ENCODE peak calls at places on chromosome 7, in ten cellular contexts. One of them, this sample, is unnamed.

GRCh38 chr7:8261711-8262695 is at the start of gene ICA1:
- DNase-seq in stomach: peak
- DNase-seq in IMR-90: no peak
- DNase-seq in tibial nerve: peak
- DNase-seq in body of pancreas: peak
- DNase-seq in spleen: peak
- DNase-seq in adrenal gland: peak
- DNase-seq in breast epithelium: peak
- DNase-seq in GM12892: peak
- DNase-seq in sigmoid colon: peak
- DNase-seq in this sample: peak

GRCh38 chr7:138170959-138171703 is 94.9 kb downstream of the AKR1D1 start:
- DNase-seq in stomach: no peak
- DNase-seq in IMR-90: no peak
- DNase-seq in tibial nerve: no peak
- DNase-seq in body of pancreas: no peak
- DNase-seq in spleen: no peak
- DNase-seq in adrenal gland: no peak
- DNase-seq in breast epithelium: no peak
- DNase-seq in GM12892: no peak
- DNase-seq in sigmoid colon: no peak
- DNase-seq in this sample: no peak

GRCh38 chr7:37285701-37286475 is 162.8 kb downstream of the ELMO1 start:
- DNase-seq in stomach: no peak
- DNase-seq in IMR-90: no peak
- DNase-seq in tibial nerve: no peak
- DNase-seq in body of pancreas: no peak
- DNase-seq in spleen: no peak
- DNase-seq in adrenal gland: no peak
- DNase-seq in breast epithelium: no peak
- DNase-seq in GM12892: no peak
- DNase-seq in sigmoid colon: no peak
- DNase-seq in this sample: peak

GRCh38 chr7:98206451-98207330 is 4.5 kb upstream of the BHLHA15 start:
- DNase-seq in stomach: no peak
- DNase-seq in IMR-90: no peak
- DNase-seq in tibial nerve: no peak
- DNase-seq in body of pancreas: no peak
- DNase-seq in spleen: peak
- DNase-seq in adrenal gland: peak
- DNase-seq in breast epithelium: no peak
- DNase-seq in GM12892: no peak
- DNase-seq in sigmoid colon: no peak
- DNase-seq in this sample: no peak

GRCh38 chr7:23299770-23300300 is 696 bp downstream of the MALSU1 start:
- DNase-seq in stomach: no peak
- DNase-seq in IMR-90: peak
- DNase-seq in tibial nerve: no peak
- DNase-seq in body of pancreas: no peak
- DNase-seq in spleen: no peak
- DNase-seq in adrenal gland: no peak
- DNase-seq in breast epithelium: no peak
- DNase-seq in GM12892: no peak
- DNase-seq in sigmoid colon: no peak
- DNase-seq in this sample: no peak

GRCh38 chr7:20350518-20350951 is 19.8 kb downstream of the ITGB8 start:
- DNase-seq in stomach: no peak
- DNase-seq in IMR-90: no peak
- DNase-seq in tibial nerve: peak
- DNase-seq in body of pancreas: no peak
- DNase-seq in spleen: no peak
- DNase-seq in adrenal gland: peak
- DNase-seq in breast epithelium: no peak
- DNase-seq in GM12892: no peak
- DNase-seq in sigmoid colon: peak
- DNase-seq in this sample: peak

GRCh38 chr7:2843711-2844152 is 376 bp downstream of the GNA12 start:
- DNase-seq in stomach: no peak
- DNase-seq in IMR-90: peak
- DNase-seq in tibial nerve: no peak
- DNase-seq in body of pancreas: peak
- DNase-seq in spleen: peak
- DNase-seq in adrenal gland: peak
- DNase-seq in breast epithelium: no peak
- DNase-seq in GM12892: peak
- DNase-seq in sigmoid colon: peak
- DNase-seq in this sample: peak

GRCh38 chr7:134695321-134695860 is 48.7 kb downstream of the BPGM start:
- DNase-seq in stomach: no peak
- DNase-seq in IMR-90: no peak
- DNase-seq in tibial nerve: no peak
- DNase-seq in body of pancreas: no peak
- DNase-seq in spleen: no peak
- DNase-seq in adrenal gland: peak
- DNase-seq in breast epithelium: no peak
- DNase-seq in GM12892: no peak
- DNase-seq in sigmoid colon: no peak
- DNase-seq in this sample: no peak

GRCh38 chr7:80918406-80918805 is 445 bp downstream of the SEMA3C start:
- DNase-seq in stomach: no peak
- DNase-seq in IMR-90: no peak
- DNase-seq in tibial nerve: no peak
- DNase-seq in body of pancreas: no peak
- DNase-seq in spleen: no peak
- DNase-seq in adrenal gland: no peak
- DNase-seq in breast epithelium: no peak
- DNase-seq in GM12892: no peak
- DNase-seq in sigmoid colon: no peak
- DNase-seq in this sample: no peak

GRCh38 chr7:80922254-80923049 is 3.6 kb upstream of the SEMA3C start:
- DNase-seq in stomach: peak
- DNase-seq in IMR-90: no peak
- DNase-seq in tibial nerve: no peak
- DNase-seq in body of pancreas: peak
- DNase-seq in spleen: no peak
- DNase-seq in adrenal gland: no peak
- DNase-seq in breast epithelium: peak
- DNase-seq in GM12892: no peak
- DNase-seq in sigmoid colon: no peak
- DNase-seq in this sample: peak

GRCh38 chr7:80921130-80921529 is 2.3 kb upstream of the SEMA3C start:
- DNase-seq in stomach: no peak
- DNase-seq in IMR-90: no peak
- DNase-seq in tibial nerve: no peak
- DNase-seq in body of pancreas: no peak
- DNase-seq in spleen: no peak
- DNase-seq in adrenal gland: no peak
- DNase-seq in breast epithelium: no peak
- DNase-seq in GM12892: no peak
- DNase-seq in sigmoid colon: no peak
- DNase-seq in this sample: no peak

GRCh38 chr7:80916770-80917681 is 1.8 kb downstream of the SEMA3C start:
- DNase-seq in stomach: no peak
- DNase-seq in IMR-90: peak
- DNase-seq in tibial nerve: no peak
- DNase-seq in body of pancreas: no peak
- DNase-seq in spleen: no peak
- DNase-seq in adrenal gland: no peak
- DNase-seq in breast epithelium: no peak
- DNase-seq in GM12892: no peak
- DNase-seq in sigmoid colon: no peak
- DNase-seq in this sample: no peak

DNA sequence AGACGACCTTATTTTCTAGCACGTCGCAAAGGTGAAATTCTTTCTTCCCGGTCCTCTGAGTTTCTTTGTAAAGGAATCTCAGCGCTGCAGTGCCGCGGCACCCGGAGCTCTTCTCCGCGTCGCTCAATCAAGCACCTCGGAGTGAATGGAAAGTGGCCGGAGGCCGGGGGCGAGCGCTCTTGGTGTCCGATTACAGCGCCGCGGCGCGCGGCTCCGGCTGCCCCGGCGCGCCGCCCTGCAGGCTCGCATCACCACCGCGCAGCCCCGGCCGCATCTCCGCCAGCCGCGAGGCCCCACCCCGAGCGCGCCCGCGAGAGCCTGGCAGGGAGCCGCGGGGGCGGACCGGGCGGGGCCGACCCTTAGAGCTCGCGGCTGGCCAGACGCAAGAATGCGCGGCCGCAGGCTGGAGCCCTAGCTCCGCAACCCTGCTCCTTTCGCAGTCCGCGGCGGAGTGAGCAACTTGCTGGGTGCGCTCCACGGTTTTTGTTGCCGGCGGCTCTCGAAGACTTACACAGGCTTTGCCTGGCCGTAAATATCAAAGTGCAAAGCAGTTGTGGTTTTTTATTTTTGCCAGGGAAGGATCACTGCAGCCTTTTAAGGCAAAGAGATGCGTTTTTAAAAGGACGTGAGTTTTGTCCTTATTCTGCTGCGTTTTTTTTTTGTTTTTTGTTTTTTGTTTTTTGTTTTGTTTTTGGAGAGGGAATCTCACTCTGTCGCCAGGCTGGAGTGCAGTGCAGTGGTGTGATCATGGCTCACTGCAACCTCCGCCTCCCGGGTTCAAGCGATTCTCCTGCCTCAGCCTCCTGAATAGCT is at the start of gene SEMA3C:
- DNase-seq in stomach: peak
- DNase-seq in IMR-90: peak
- DNase-seq in tibial nerve: peak
- DNase-seq in body of pancreas: peak
- DNase-seq in spleen: peak
- DNase-seq in adrenal gland: peak
- DNase-seq in breast epithelium: peak
- DNase-seq in GM12892: no peak
- DNase-seq in sigmoid colon: peak
- DNase-seq in this sample: peak
- TF ChIP-seq POLR2A in stomach: no peak
- TF ChIP-seq POLR2A in IMR-90: peak
- TF ChIP-seq POLR2A in tibial nerve: peak
- TF ChIP-seq POLR2A in body of pancreas: peak
- TF ChIP-seq POLR2A in spleen: no peak
- TF ChIP-seq POLR2A in adrenal gland: peak
- TF ChIP-seq POLR2A in breast epithelium: no peak
- TF ChIP-seq POLR2A in GM12892: no peak
- TF ChIP-seq POLR2A in sigmoid colon: peak
- TF ChIP-seq POLR2A in this sample: peak

GRCh38 chr7:122412886-122413285 is 108.3 kb upstream of the FEZF1 start:
- DNase-seq in stomach: no peak
- DNase-seq in IMR-90: peak
- DNase-seq in tibial nerve: peak
- DNase-seq in body of pancreas: peak
- DNase-seq in spleen: no peak
- DNase-seq in adrenal gland: peak
- DNase-seq in breast epithelium: no peak
- DNase-seq in GM12892: no peak
- DNase-seq in sigmoid colon: peak
- DNase-seq in this sample: no peak

GRCh38 chr7:122412441-122412840 is 107.9 kb upstream of the FEZF1 start:
- DNase-seq in stomach: no peak
- DNase-seq in IMR-90: no peak
- DNase-seq in tibial nerve: no peak
- DNase-seq in body of pancreas: no peak
- DNase-seq in spleen: no peak
- DNase-seq in adrenal gland: no peak
- DNase-seq in breast epithelium: no peak
- DNase-seq in GM12892: no peak
- DNase-seq in sigmoid colon: no peak
- DNase-seq in this sample: no peak

GRCh38 chr7:122415510-122415909 is 111.0 kb upstream of the FEZF1 start:
- DNase-seq in stomach: no peak
- DNase-seq in IMR-90: no peak
- DNase-seq in tibial nerve: no peak
- DNase-seq in body of pancreas: no peak
- DNase-seq in spleen: no peak
- DNase-seq in adrenal gland: no peak
- DNase-seq in breast epithelium: no peak
- DNase-seq in GM12892: no peak
- DNase-seq in sigmoid colon: no peak
- DNase-seq in this sample: no peak

GRCh38 chr7:122413339-122413738 is 108.8 kb upstream of the FEZF1 start:
- DNase-seq in stomach: no peak
- DNase-seq in IMR-90: no peak
- DNase-seq in tibial nerve: no peak
- DNase-seq in body of pancreas: no peak
- DNase-seq in spleen: no peak
- DNase-seq in adrenal gland: no peak
- DNase-seq in breast epithelium: no peak
- DNase-seq in GM12892: no peak
- DNase-seq in sigmoid colon: no peak
- DNase-seq in this sample: no peak

GRCh38 chr7:122416316-122416925 is 111.9 kb upstream of the FEZF1 start:
- DNase-seq in stomach: no peak
- DNase-seq in IMR-90: no peak
- DNase-seq in tibial nerve: no peak
- DNase-seq in body of pancreas: no peak
- DNase-seq in spleen: no peak
- DNase-seq in adrenal gland: no peak
- DNase-seq in breast epithelium: no peak
- DNase-seq in GM12892: no peak
- DNase-seq in sigmoid colon: no peak
- DNase-seq in this sample: no peak
- TF ChIP-seq POLR2A in stomach: no peak
- TF ChIP-seq POLR2A in IMR-90: no peak
- TF ChIP-seq POLR2A in tibial nerve: no peak
- TF ChIP-seq POLR2A in body of pancreas: no peak
- TF ChIP-seq POLR2A in spleen: no peak
- TF ChIP-seq POLR2A in adrenal gland: no peak
- TF ChIP-seq POLR2A in breast epithelium: no peak
- TF ChIP-seq POLR2A in GM12892: no peak
- TF ChIP-seq POLR2A in sigmoid colon: no peak
- TF ChIP-seq POLR2A in this sample: no peak

GRCh38 chr7:128740996-128741395 is 1.8 kb downstream of the CALU start:
- DNase-seq in stomach: no peak
- DNase-seq in IMR-90: no peak
- DNase-seq in tibial nerve: no peak
- DNase-seq in body of pancreas: peak
- DNase-seq in spleen: no peak
- DNase-seq in adrenal gland: peak
- DNase-seq in breast epithelium: no peak
- DNase-seq in GM12892: no peak
- DNase-seq in sigmoid colon: no peak
- DNase-seq in this sample: no peak
- TF ChIP-seq POLR2A in stomach: no peak
- TF ChIP-seq POLR2A in IMR-90: peak
- TF ChIP-seq POLR2A in tibial nerve: no peak
- TF ChIP-seq POLR2A in body of pancreas: no peak
- TF ChIP-seq POLR2A in spleen: no peak
- TF ChIP-seq POLR2A in adrenal gland: no peak
- TF ChIP-seq POLR2A in breast epithelium: no peak
- TF ChIP-seq POLR2A in GM12892: no peak
- TF ChIP-seq POLR2A in sigmoid colon: no peak
- TF ChIP-seq POLR2A in this sample: no peak

GRCh38 chr7:101134399-101134980 is 7.6 kb downstream of the SERPINE1 start:
- DNase-seq in stomach: no peak
- DNase-seq in IMR-90: no peak
- DNase-seq in tibial nerve: no peak
- DNase-seq in body of pancreas: no peak
- DNase-seq in spleen: no peak
- DNase-seq in adrenal gland: no peak
- DNase-seq in breast epithelium: no peak
- DNase-seq in GM12892: no peak
- DNase-seq in sigmoid colon: no peak
- DNase-seq in this sample: no peak

GRCh38 chr7:101140746-101141382 is 13.4 kb upstream of the AP1S1 start:
- DNase-seq in stomach: no peak
- DNase-seq in IMR-90: no peak
- DNase-seq in tibial nerve: no peak
- DNase-seq in body of pancreas: no peak
- DNase-seq in spleen: no peak
- DNase-seq in adrenal gland: no peak
- DNase-seq in breast epithelium: no peak
- DNase-seq in GM12892: no peak
- DNase-seq in sigmoid colon: no peak
- DNase-seq in this sample: no peak

GRCh38 chr7:101140339-101140699 is 13.4 kb downstream of the SERPINE1 start:
- DNase-seq in stomach: no peak
- DNase-seq in IMR-90: peak
- DNase-seq in tibial nerve: no peak
- DNase-seq in body of pancreas: no peak
- DNase-seq in spleen: no peak
- DNase-seq in adrenal gland: no peak
- DNase-seq in breast epithelium: no peak
- DNase-seq in GM12892: no peak
- DNase-seq in sigmoid colon: no peak
- DNase-seq in this sample: no peak

GRCh38 chr7:101137651-101138148 is 10.8 kb downstream of the SERPINE1 start:
- DNase-seq in stomach: no peak
- DNase-seq in IMR-90: no peak
- DNase-seq in tibial nerve: no peak
- DNase-seq in body of pancreas: no peak
- DNase-seq in spleen: no peak
- DNase-seq in adrenal gland: no peak
- DNase-seq in breast epithelium: no peak
- DNase-seq in GM12892: no peak
- DNase-seq in sigmoid colon: no peak
- DNase-seq in this sample: no peak

DNA sequence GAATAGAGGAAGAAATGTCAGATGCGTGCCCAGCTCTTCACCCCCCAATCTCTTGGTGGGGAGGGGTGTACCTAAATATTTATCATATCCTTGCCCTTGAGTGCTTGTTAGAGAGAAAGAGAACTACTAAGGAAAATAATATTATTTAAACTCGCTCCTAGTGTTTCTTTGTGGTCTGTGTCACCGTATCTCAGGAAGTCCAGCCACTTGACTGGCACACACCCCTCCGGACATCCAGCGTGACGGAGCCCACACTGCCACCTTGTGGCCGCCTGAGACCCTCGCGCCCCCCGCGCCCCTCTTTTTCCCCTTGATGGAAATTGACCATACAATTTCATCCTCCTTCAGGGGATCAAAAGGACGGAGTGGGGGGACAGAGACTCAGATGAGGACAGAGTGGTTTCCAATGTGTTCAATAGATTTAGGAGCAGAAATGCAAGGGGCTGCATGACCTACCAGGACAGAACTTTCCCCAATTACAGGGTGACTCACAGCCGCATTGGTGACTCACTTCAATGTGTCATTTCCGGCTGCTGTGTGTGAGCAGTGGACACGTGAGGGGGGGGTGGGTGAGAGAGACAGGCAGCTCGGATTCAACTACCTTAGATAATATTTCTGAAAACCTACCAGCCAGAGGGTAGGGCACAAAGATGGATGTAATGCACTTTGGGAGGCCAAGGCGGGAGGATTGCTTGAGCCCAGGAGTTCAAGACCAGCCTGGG is 11.4 kb downstream of the SERPINE1 start:
- DNase-seq in stomach: peak
- DNase-seq in IMR-90: peak
- DNase-seq in tibial nerve: peak
- DNase-seq in body of pancreas: peak
- DNase-seq in spleen: no peak
- DNase-seq in adrenal gland: peak
- DNase-seq in breast epithelium: peak
- DNase-seq in GM12892: peak
- DNase-seq in sigmoid colon: peak
- DNase-seq in this sample: peak
- TF ChIP-seq POLR2A in stomach: no peak
- TF ChIP-seq POLR2A in IMR-90: peak
- TF ChIP-seq POLR2A in tibial nerve: no peak
- TF ChIP-seq POLR2A in body of pancreas: no peak
- TF ChIP-seq POLR2A in spleen: no peak
- TF ChIP-seq POLR2A in adrenal gland: peak
- TF ChIP-seq POLR2A in breast epithelium: no peak
- TF ChIP-seq POLR2A in GM12892: no peak
- TF ChIP-seq POLR2A in sigmoid colon: no peak
- TF ChIP-seq POLR2A in this sample: no peak

This sample was measured in transverse colon.